ENCODE peak calls at places on chromosomes 12 and 14, in eight cellular contexts. T, X, D, K, A, H, J and P are unnamed samples.

GRCh38 chr12:7994731-7995205 is 37.7 kb upstream of the FOXJ2 start:
- DNase-seq in T (no peak), X (no peak), D (peak), K (peak), A (peak), H (peak), J (peak), P (no peak)

GRCh38 chr12:4858385-4858784 is 51.3 kb upstream of the KCNA1 start:
- DNase-seq in T (peak), X (no peak), D (no peak), K (peak), A (no peak), H (no peak), J (peak), P (no peak)

GRCh38 chr12:62846506-62846905 is 88.4 kb downstream of the PPM1H start:
- DNase-seq in T (no peak), X (no peak), D (no peak), K (no peak), A (no peak), H (no peak), J (no peak), P (no peak)

GRCh38 chr12:56723889-56724659 is 1.0 kb downstream of the NACA start:
- DNase-seq in T (no peak), X (no peak), D (peak), K (no peak), A (peak), H (peak), J (no peak), P (peak)

GRCh38 chr12:4383304-4383865 is 3.9 kb upstream of the FGF23 start:
- DNase-seq in T (peak), X (no peak), D (no peak), K (peak), A (no peak), H (no peak), J (peak), P (peak)

GRCh38 chr14:54676822-54677708 is 110.1 kb downstream of the SAMD4A start:
- DNase-seq in T (no peak), X (no peak), D (peak), K (peak), A (peak), H (peak), J (peak), P (peak)

GRCh38 chr12:71014180-71014785 is 93.7 kb upstream of the PTPRR start:
- DNase-seq in T (no peak), X (no peak), D (peak), K (no peak), A (peak), H (peak), J (peak), P (peak)

GRCh38 chr12:88309546-88309945 is 167.4 kb downstream of the TMTC3 start:
- DNase-seq in T (no peak), X (no peak), D (peak), K (no peak), A (no peak), H (peak), J (no peak), P (no peak)

GRCh38 chr12:90338365-90338764 is 616.6 kb downstream of the CCER1 start:
- DNase-seq in T (no peak), X (no peak), D (no peak), K (no peak), A (no peak), H (no peak), J (no peak), P (no peak)